ENCODE peak calls at places on chromosome 11, in eight cellular contexts. One of them, this sample, is unnamed.
A peak's percentile ranks its signal among the peaks of the same experiment; 100 is the strongest.

GRCh38 chr11:67352546-67353316 is 615 bp downstream of the POLD4 start:
- DNase-seq in K562: no peak
- DNase-seq in H1: no peak
- DNase-seq in GM12878: no peak
- DNase-seq in endothelial cell of umbilical vein: no peak
- DNase-seq in HCT116: no peak
- DNase-seq in SK-N-SH: no peak
- DNase-seq in HepG2: peak; percentile 20
- DNase-seq in this sample: peak; percentile 55

GRCh38 chr11:43557553-43558031 is 122.9 kb upstream of the HSD17B12 start:
- DNase-seq in K562: no peak
- DNase-seq in H1: peak; percentile 64
- DNase-seq in GM12878: no peak
- DNase-seq in endothelial cell of umbilical vein: no peak
- DNase-seq in HCT116: no peak
- DNase-seq in SK-N-SH: no peak
- DNase-seq in HepG2: no peak
- DNase-seq in this sample: peak; percentile 67

GRCh38 chr11:27876209-27876775 is 176.0 kb upstream of the BDNF start:
- DNase-seq in K562: no peak
- DNase-seq in H1: no peak
- DNase-seq in GM12878: no peak
- DNase-seq in endothelial cell of umbilical vein: no peak
- DNase-seq in HCT116: no peak
- DNase-seq in SK-N-SH: no peak
- DNase-seq in HepG2: no peak
- DNase-seq in this sample: no peak

GRCh38 chr11:33842236-33842915 is 49.5 kb downstream of the LMO2 start:
- DNase-seq in K562: no peak
- DNase-seq in H1: no peak
- DNase-seq in GM12878: no peak
- DNase-seq in endothelial cell of umbilical vein: no peak
- DNase-seq in HCT116: no peak
- DNase-seq in SK-N-SH: peak; percentile 53
- DNase-seq in HepG2: no peak
- DNase-seq in this sample: peak; percentile 22

GRCh38 chr11:967995-968751 is 42.5 kb downstream of the AP2A2 start:
- DNase-seq in K562: no peak
- DNase-seq in H1: no peak
- DNase-seq in GM12878: no peak
- DNase-seq in endothelial cell of umbilical vein: no peak
- DNase-seq in HCT116: no peak
- DNase-seq in SK-N-SH: no peak
- DNase-seq in HepG2: no peak
- DNase-seq in this sample: no peak

GRCh38 chr11:106695506-106695905 is 322.8 kb downstream of the GUCY1A2 start:
- DNase-seq in K562: no peak
- DNase-seq in H1: no peak
- DNase-seq in GM12878: no peak
- DNase-seq in endothelial cell of umbilical vein: no peak
- DNase-seq in HCT116: no peak
- DNase-seq in SK-N-SH: no peak
- DNase-seq in HepG2: no peak
- DNase-seq in this sample: no peak

GRCh38 chr11:88352139-88352538 is 14.6 kb upstream of the CTSC start:
- DNase-seq in K562: no peak
- DNase-seq in H1: no peak
- DNase-seq in GM12878: no peak
- DNase-seq in endothelial cell of umbilical vein: peak; percentile 55
- DNase-seq in HCT116: no peak
- DNase-seq in SK-N-SH: no peak
- DNase-seq in HepG2: no peak
- DNase-seq in this sample: no peak

GRCh38 chr11:14082338-14082737 is 119.8 kb downstream of the SPON1 start:
- DNase-seq in K562: no peak
- DNase-seq in H1: no peak
- DNase-seq in GM12878: no peak
- DNase-seq in endothelial cell of umbilical vein: no peak
- DNase-seq in HCT116: no peak
- DNase-seq in SK-N-SH: no peak
- DNase-seq in HepG2: no peak
- DNase-seq in this sample: no peak

GRCh38 chr11:47980093-47980906 is at the start of gene PTPRJ:
- DNase-seq in K562: peak; percentile 88
- DNase-seq in H1: peak; percentile 74
- DNase-seq in GM12878: no peak
- DNase-seq in endothelial cell of umbilical vein: peak; percentile 32
- DNase-seq in HCT116: no peak
- DNase-seq in SK-N-SH: peak; percentile 90
- DNase-seq in HepG2: no peak
- DNase-seq in this sample: peak; percentile 78

GRCh38 chr11:46001427-46002049 is 79.1 kb downstream of the LARGE2 start:
- DNase-seq in K562: no peak
- DNase-seq in H1: no peak
- DNase-seq in GM12878: no peak
- DNase-seq in endothelial cell of umbilical vein: peak; percentile 44
- DNase-seq in HCT116: no peak
- DNase-seq in SK-N-SH: no peak
- DNase-seq in HepG2: no peak
- DNase-seq in this sample: peak; percentile 92

GRCh38 chr11:30919389-30920172 is 333.4 kb upstream of the MPPED2 start:
- DNase-seq in K562: no peak
- DNase-seq in H1: no peak
- DNase-seq in GM12878: no peak
- DNase-seq in endothelial cell of umbilical vein: no peak
- DNase-seq in HCT116: no peak
- DNase-seq in SK-N-SH: no peak
- DNase-seq in HepG2: no peak
- DNase-seq in this sample: no peak

GRCh38 chr11:96942855-96943254 is 553.0 kb downstream of the JRKL start:
- DNase-seq in K562: no peak
- DNase-seq in H1: no peak
- DNase-seq in GM12878: no peak
- DNase-seq in endothelial cell of umbilical vein: no peak
- DNase-seq in HCT116: no peak
- DNase-seq in SK-N-SH: no peak
- DNase-seq in HepG2: no peak
- DNase-seq in this sample: peak; percentile 1

GRCh38 chr11:130827697-130828377 is 88.4 kb downstream of the SNX19 start:
- DNase-seq in K562: peak; percentile 29
- DNase-seq in H1: peak; percentile 69
- DNase-seq in GM12878: no peak
- DNase-seq in endothelial cell of umbilical vein: peak; percentile 65
- DNase-seq in HCT116: peak; percentile 50
- DNase-seq in SK-N-SH: peak; percentile 53
- DNase-seq in HepG2: peak; percentile 57
- DNase-seq in this sample: peak; percentile 86

GRCh38 chr11:107859459-107860239 is 1.1 kb upstream of the SLC35F2 start:
- DNase-seq in K562: no peak
- DNase-seq in H1: peak; percentile 63
- DNase-seq in GM12878: peak; percentile 63
- DNase-seq in endothelial cell of umbilical vein: peak; percentile 49
- DNase-seq in HCT116: peak; percentile 37
- DNase-seq in SK-N-SH: peak; percentile 55
- DNase-seq in HepG2: no peak
- DNase-seq in this sample: peak; percentile 53

GRCh38 chr11:65165847-65166317 is 4.2 kb upstream of the SPDYC start:
- DNase-seq in K562: no peak
- DNase-seq in H1: no peak
- DNase-seq in GM12878: no peak
- DNase-seq in endothelial cell of umbilical vein: no peak
- DNase-seq in HCT116: no peak
- DNase-seq in SK-N-SH: no peak
- DNase-seq in HepG2: peak; percentile 92
- DNase-seq in this sample: peak; percentile 45

GRCh38 chr11:77994434-77995362 is at the start of gene INTS4:
- DNase-seq in K562: peak; percentile 95
- DNase-seq in H1: peak; percentile 91
- DNase-seq in GM12878: peak; percentile 99
- DNase-seq in endothelial cell of umbilical vein: peak; percentile 100
- DNase-seq in HCT116: peak; percentile 100
- DNase-seq in SK-N-SH: peak; percentile 88
- DNase-seq in HepG2: peak; percentile 99
- DNase-seq in this sample: peak; percentile 100

GRCh38 chr11:77993902-77994301 is 566 bp downstream of the INTS4 start:
- DNase-seq in K562: no peak
- DNase-seq in H1: no peak
- DNase-seq in GM12878: no peak
- DNase-seq in endothelial cell of umbilical vein: no peak
- DNase-seq in HCT116: no peak
- DNase-seq in SK-N-SH: no peak
- DNase-seq in HepG2: no peak
- DNase-seq in this sample: peak; percentile 40

GRCh38 chr11:77990981-77991380 is 3.5 kb downstream of the INTS4 start:
- DNase-seq in K562: no peak
- DNase-seq in H1: no peak
- DNase-seq in GM12878: no peak
- DNase-seq in endothelial cell of umbilical vein: no peak
- DNase-seq in HCT116: no peak
- DNase-seq in SK-N-SH: no peak
- DNase-seq in HepG2: no peak
- DNase-seq in this sample: no peak
- H3K4me2 ChIP-seq in K562: no peak overlapping the region
- H3K4me2 ChIP-seq in H1: no peak overlapping the region
- H3K4me2 ChIP-seq in GM12878: no peak overlapping the region
- H3K4me2 ChIP-seq in endothelial cell of umbilical vein: no peak overlapping the region
- H3K4me2 ChIP-seq in HCT116: no peak overlapping the region
- H3K4me2 ChIP-seq in SK-N-SH: no peak overlapping the region
- H3K4me2 ChIP-seq in HepG2: no peak overlapping the region
- H3K4me2 ChIP-seq in this sample: no peak overlapping the region

GRCh38 chr11:86673055-86673843 is 833 bp upstream of the ME3 start:
- DNase-seq in K562: no peak
- DNase-seq in H1: no peak
- DNase-seq in GM12878: no peak
- DNase-seq in endothelial cell of umbilical vein: no peak
- DNase-seq in HCT116: no peak
- DNase-seq in SK-N-SH: no peak
- DNase-seq in HepG2: no peak
- DNase-seq in this sample: no peak
- H3K27ac ChIP-seq in K562: no peak overlapping the region
- H3K27ac ChIP-seq in H1: no peak overlapping the region
- H3K27ac ChIP-seq in GM12878: no peak overlapping the region
- H3K27ac ChIP-seq in endothelial cell of umbilical vein: peak overlapping the region; percentile 91
- H3K27ac ChIP-seq in HCT116: no peak overlapping the region
- H3K27ac ChIP-seq in SK-N-SH: no peak overlapping the region
- H3K27ac ChIP-seq in HepG2: no peak overlapping the region
- H3K27ac ChIP-seq in this sample: no peak overlapping the region

GRCh38 chr11:12135185-12135584 is 24.8 kb downstream of the MICAL2 start:
- DNase-seq in K562: no peak
- DNase-seq in H1: no peak
- DNase-seq in GM12878: no peak
- DNase-seq in endothelial cell of umbilical vein: no peak
- DNase-seq in HCT116: no peak
- DNase-seq in SK-N-SH: no peak
- DNase-seq in HepG2: no peak
- DNase-seq in this sample: no peak
- TF ChIP-seq POLR2AphosphoS5 in K562: no peak
- TF ChIP-seq POLR2AphosphoS5 in H1: no peak
- TF ChIP-seq POLR2AphosphoS5 in GM12878: no peak
- TF ChIP-seq POLR2AphosphoS5 in endothelial cell of umbilical vein: no peak
- TF ChIP-seq POLR2AphosphoS5 in HCT116: no peak
- TF ChIP-seq POLR2AphosphoS5 in SK-N-SH: no peak
- TF ChIP-seq POLR2AphosphoS5 in HepG2: no peak
- TF ChIP-seq POLR2AphosphoS5 in this sample: no peak

GRCh38 chr11:113282898-113283297 is 31.5 kb upstream of the TTC12 start:
- DNase-seq in K562: no peak
- DNase-seq in H1: no peak
- DNase-seq in GM12878: no peak
- DNase-seq in endothelial cell of umbilical vein: no peak
- DNase-seq in HCT116: no peak
- DNase-seq in SK-N-SH: no peak
- DNase-seq in HepG2: no peak
- DNase-seq in this sample: no peak
- H3K4me2 ChIP-seq in K562: no peak overlapping the region
- H3K4me2 ChIP-seq in H1: no peak overlapping the region
- H3K4me2 ChIP-seq in GM12878: no peak overlapping the region
- H3K4me2 ChIP-seq in endothelial cell of umbilical vein: no peak overlapping the region
- H3K4me2 ChIP-seq in HCT116: no peak overlapping the region
- H3K4me2 ChIP-seq in SK-N-SH: no peak overlapping the region
- H3K4me2 ChIP-seq in HepG2: no peak overlapping the region
- H3K4me2 ChIP-seq in this sample: no peak overlapping the region

DNA sequence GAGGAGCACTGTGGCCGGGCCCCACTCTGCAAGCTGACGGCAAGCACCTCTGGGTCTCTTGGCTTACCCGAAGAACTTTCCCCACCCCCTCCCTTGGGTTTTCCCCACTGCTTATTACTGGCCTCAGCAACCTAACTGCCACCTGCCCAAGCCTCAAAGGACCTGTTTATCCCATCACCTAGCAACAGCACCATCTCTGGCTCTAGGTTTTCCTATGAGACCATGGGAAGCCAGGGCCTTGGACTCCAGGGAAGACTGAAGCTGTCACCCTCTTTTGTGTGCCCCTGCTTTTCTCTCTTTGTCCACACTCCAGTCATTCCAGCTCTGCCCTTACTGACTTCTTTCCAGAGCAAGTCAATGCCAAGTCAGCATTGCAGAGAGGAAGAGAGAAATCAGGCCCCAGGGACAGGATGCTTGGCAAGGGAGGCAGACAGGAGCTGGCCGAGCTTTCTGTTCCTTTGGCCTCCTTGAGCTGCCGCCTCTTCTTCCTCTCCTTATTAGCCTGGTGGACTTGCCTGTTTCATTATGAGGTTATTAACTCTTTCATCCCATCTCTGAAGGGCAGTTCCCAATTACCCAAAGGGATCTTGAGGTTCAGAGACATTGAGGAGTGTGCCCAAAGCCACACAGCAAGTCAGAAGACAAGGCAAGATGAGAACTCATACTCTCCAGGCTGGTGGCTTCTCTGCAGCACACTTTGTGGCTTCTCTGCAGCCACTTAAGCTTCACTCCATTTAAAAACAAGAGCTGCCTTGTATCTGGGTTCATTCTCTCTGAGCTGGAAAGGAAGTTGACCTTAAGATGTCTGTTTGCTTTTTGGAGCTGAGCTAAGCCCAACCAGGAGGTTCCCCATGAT is at the start of gene SMIM35:
- DNase-seq in K562: no peak
- DNase-seq in H1: no peak
- DNase-seq in GM12878: no peak
- DNase-seq in endothelial cell of umbilical vein: no peak
- DNase-seq in HCT116: no peak
- DNase-seq in SK-N-SH: no peak
- DNase-seq in HepG2: no peak
- DNase-seq in this sample: no peak
- H3K27ac ChIP-seq in K562: no peak within 1 kb of the TSS
- H3K27ac ChIP-seq in H1: no peak within 1 kb of the TSS
- H3K27ac ChIP-seq in GM12878: no peak within 1 kb of the TSS
- H3K27ac ChIP-seq in endothelial cell of umbilical vein: no peak within 1 kb of the TSS
- H3K27ac ChIP-seq in HCT116: no peak within 1 kb of the TSS
- H3K27ac ChIP-seq in SK-N-SH: no peak within 1 kb of the TSS
- H3K27ac ChIP-seq in HepG2: no peak within 1 kb of the TSS
- H3K27ac ChIP-seq in this sample: no peak within 1 kb of the TSS